ENCODE peak calls at places on chromosomes 12 and 14, in six cellular contexts. R is renal cortical epithelial cell, O is Calu3, F is brain microvascular endothelial cell, L is anterior cingulate cortex, Y is body of pancreas. V is an unnamed sample.

GRCh38 chr12:22733756-22734155 is 108.8 kb downstream of the ETNK1 start:
- DNase-seq in F (peak; percentile 7), L (no peak), R (no peak), O (no peak), Y (no peak), V (no peak)

GRCh38 chr12:124654666-124655316 is 87.4 kb upstream of the NCOR2 start:
- DNase-seq in Y (peak; percentile 60), F (no peak), O (peak; percentile 73), L (peak; percentile 65), R (no peak), V (peak; percentile 66)

GRCh38 chr12:45235087-45236025 is 19.5 kb downstream of the ANO6 start:
- DNase-seq in R (peak; percentile 91), Y (peak; percentile 68), F (peak; percentile 37), O (peak; percentile 34), L (no peak), V (no peak)

GRCh38 chr12:127655691-127656090 is 611.3 kb upstream of the TMEM132C start:
- DNase-seq in R (no peak), L (no peak), F (peak; percentile 7), Y (no peak), O (no peak), V (no peak)

GRCh38 chr12:29428630-29429029 is 47.7 kb upstream of the ERGIC2 start:
- DNase-seq in F (peak; percentile 66), O (peak; percentile 25), Y (peak; percentile 25), L (no peak), R (peak; percentile 96), V (no peak)

GRCh38 chr12:42696424-42697149 is 107.0 kb upstream of the PRICKLE1 start:
- DNase-seq in O (no peak), F (peak; percentile 6), L (no peak), Y (peak; percentile 48), R (peak; percentile 40), V (no peak)

GRCh38 chr12:6165418-6165817 is 34.8 kb upstream of the CD9 start:
- DNase-seq in L (no peak), F (no peak), Y (no peak), O (no peak), R (no peak), V (no peak)

GRCh38 chr14:80906946-80907345 is 34.6 kb downstream of the CEP128 start:
- DNase-seq in L (no peak), O (no peak), Y (no peak), F (no peak), R (no peak), V (no peak)

GRCh38 chr14:72714094-72714493 is 179.8 kb downstream of the DPF3 start:
- DNase-seq in F (no peak), L (no peak), R (no peak), Y (no peak), O (no peak), V (no peak)

V was measured in cerebellum.